ENCODE peak calls at places on chromosomes 16 and 17, in six cellular contexts. S is GM23338, O is suprapubic skin, H is endothelial cell of umbilical vein, B is HCT116, D is Panc1. G is an unnamed sample.

GRCh38 chr17:4854181-4854681 is 21.1 kb downstream of the MINK1 start:
- DNase-seq in O (no peak), D (no peak), H (peak; percentile 38), B (no peak), S (no peak), G (no peak)

GRCh38 chr17:260031-260791 is 78.8 kb upstream of the DOC2B start:
- DNase-seq in S (peak; percentile 40), B (no peak), O (peak; percentile 49), D (no peak), H (no peak), G (no peak)

GRCh38 chr16:83928341-83929055 is 24.5 kb upstream of the OSGIN1 start:
- DNase-seq in H (no peak), D (no peak), O (no peak), S (no peak), B (no peak), G (no peak)

GRCh38 chr17:64638552-64639198 is 23.4 kb downstream of the SMURF2 start:
- DNase-seq in O (no peak), H (no peak), B (no peak), D (no peak), S (no peak), G (no peak)

GRCh38 chr16:57940382-57940966 is 30.5 kb downstream of the CNGB1 start:
- DNase-seq in S (no peak), O (no peak), B (no peak), H (no peak), D (no peak), G (no peak)

GRCh38 chr16:79598341-79599181 is 2.0 kb downstream of the MAF start:
- DNase-seq in O (peak; percentile 76), H (no peak), S (peak; percentile 71), B (no peak), D (no peak), G (peak; percentile 68)

GRCh38 chr16:22670551-22670970 is 143.4 kb upstream of the HS3ST2 start:
- DNase-seq in B (peak; percentile 65), D (no peak), S (peak; percentile 95), H (no peak), O (no peak), G (no peak)

GRCh38 chr17:74922694-74923537 is at the start of gene USH1G:
- DNase-seq in D (no peak), B (no peak), O (no peak), S (peak; percentile 36), H (no peak), G (no peak)

DNA sequence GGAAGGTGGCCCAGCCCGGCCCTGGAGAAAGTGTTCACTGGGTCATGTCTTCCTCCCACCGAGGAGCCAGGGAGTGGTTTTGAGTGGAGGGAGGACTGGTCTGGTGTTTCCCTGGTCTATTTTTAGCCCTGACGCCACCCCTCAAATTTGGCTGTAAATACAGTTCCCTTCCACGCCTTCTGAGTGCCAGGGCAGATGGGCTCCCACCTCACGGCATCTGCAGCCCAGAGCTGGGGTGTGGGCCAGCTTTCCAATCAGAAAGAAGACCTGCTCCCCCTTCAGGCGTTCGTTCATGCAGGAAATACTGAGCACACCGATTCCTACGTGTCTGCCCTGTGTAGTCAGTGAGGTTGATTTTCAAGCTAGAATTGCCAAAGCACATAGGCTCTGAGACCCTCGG is 53.7 kb downstream of the SNX20 start:
- DNase-seq in O (no peak), S (peak; percentile 74), B (no peak), D (no peak), H (no peak), G (no peak)
- TF ChIP-seq POLR2AphosphoS5 in O (no peak), S (no peak), B (no peak), D (no peak), H (no peak), G (no peak)

GRCh38 chr17:76272541-76273434 is 7.6 kb downstream of the UBALD2 start:
- DNase-seq in S (no peak), D (no peak), O (no peak), B (no peak), H (no peak), G (no peak)
- H3K4me1 ChIP-seq in S (peaks cover 25% of the 10 kb centered on the region), D (peaks cover 36% of the 10 kb centered on the region), O (peaks cover 72% of the 10 kb centered on the region), B (peaks cover 15% of the 10 kb centered on the region), H (peaks cover 5% of the 10 kb centered on the region), G (peaks cover 41% of the 10 kb centered on the region)

GRCh38 chr16:73047221-73047535 is 750 bp downstream of the ZFHX3 start:
- DNase-seq in S (no peak), H (no peak), O (no peak), B (no peak), D (no peak), G (no peak)

GRCh38 chr16:73046484-73047214 is 1.3 kb downstream of the ZFHX3 start:
- DNase-seq in H (no peak), S (no peak), O (no peak), D (no peak), B (no peak), G (no peak)

GRCh38 chr16:73049051-73049910 is 1.4 kb upstream of the ZFHX3 start:
- DNase-seq in H (no peak), S (no peak), D (no peak), O (no peak), B (no peak), G (no peak)

GRCh38 chr16:73047536-73048291 is at the start of gene ZFHX3:
- DNase-seq in O (peak; percentile 86), H (peak; percentile 53), D (no peak), S (peak; percentile 87), B (no peak), G (peak; percentile 49)

GRCh38 chr16:73048292-73049050 is 543 bp upstream of the ZFHX3 start:
- DNase-seq in B (no peak), S (peak; percentile 72), H (peak; percentile 30), O (peak; percentile 84), D (no peak), G (no peak)
- TF ChIP-seq POLR2AphosphoS5 in B (no peak), S (no peak), H (no peak), O (peak; percentile 13), D (no peak), G (no peak)

GRCh38 chr17:38596651-38597050 is 9.1 kb downstream of the SRCIN1 start:
- DNase-seq in B (no peak), O (no peak), H (no peak), S (no peak), D (no peak), G (no peak)
- H3K4me1 ChIP-seq in B (peaks cover 23% of the 10 kb centered on the region), O (peaks cover 7% of the 10 kb centered on the region), H (no peaks in the 10 kb centered on the region), S (peaks cover 52% of the 10 kb centered on the region), D (peaks cover 13% of the 10 kb centered on the region), G (peaks cover 3% of the 10 kb centered on the region)

GRCh38 chr17:66300956-66301355 is 1.5 kb upstream of the PRKCA start:
- DNase-seq in B (no peak), D (no peak), S (no peak), H (no peak), O (no peak), G (no peak)

GRCh38 chr17:66301864-66302741 is at the start of gene PRKCA:
- DNase-seq in S (peak; percentile 82), O (peak; percentile 75), D (no peak), B (peak; percentile 29), H (peak; percentile 52), G (no peak)

GRCh38 chr17:66301418-66301863 is 972 bp upstream of the PRKCA start:
- DNase-seq in B (no peak), S (peak; percentile 21), O (no peak), D (no peak), H (peak; percentile 10), G (no peak)

GRCh38 chr17:66304304-66305174 is 2.1 kb downstream of the PRKCA start:
- DNase-seq in H (peak; percentile 16), S (peak; percentile 80), O (no peak), B (no peak), D (no peak), G (no peak)

DNA sequence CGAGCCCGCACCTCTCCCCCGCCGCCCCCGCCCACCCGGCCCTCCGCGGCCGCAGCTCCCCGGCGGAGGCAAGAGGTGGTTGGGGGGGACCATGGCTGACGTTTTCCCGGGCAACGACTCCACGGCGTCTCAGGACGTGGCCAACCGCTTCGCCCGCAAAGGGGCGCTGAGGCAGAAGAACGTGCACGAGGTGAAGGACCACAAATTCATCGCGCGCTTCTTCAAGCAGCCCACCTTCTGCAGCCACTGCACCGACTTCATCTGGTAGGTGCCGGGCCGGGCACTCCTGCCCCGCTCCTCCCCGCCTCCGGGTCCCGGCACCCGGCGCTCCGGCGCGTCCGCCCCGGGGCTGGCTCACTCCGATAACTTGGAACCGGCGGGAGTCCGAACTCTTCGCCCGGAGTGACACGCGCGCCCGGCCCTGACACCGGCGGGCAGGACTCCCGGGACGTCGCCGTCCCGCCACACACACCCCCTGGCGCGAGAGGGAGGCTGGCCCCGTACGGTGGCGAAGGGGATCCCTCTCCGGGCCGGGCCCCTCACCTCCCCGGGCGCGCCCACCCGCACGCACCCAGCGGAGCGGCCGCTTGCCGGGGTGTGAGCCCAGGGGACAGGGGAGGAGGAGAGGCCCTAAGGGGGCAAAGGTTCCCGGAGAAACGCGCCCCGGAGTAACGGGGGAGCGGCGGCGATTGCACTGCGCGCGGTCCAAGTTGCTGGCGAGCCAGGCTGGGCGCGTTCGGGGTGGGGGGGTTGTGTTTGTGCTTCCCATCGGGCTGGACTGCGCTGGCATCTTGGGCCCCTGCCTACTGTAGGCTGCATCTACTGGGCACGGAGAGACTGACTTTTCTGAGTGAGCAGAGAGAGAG is 581 bp downstream of the PRKCA start:
- DNase-seq in S (peak; percentile 76), O (peak; percentile 68), D (no peak), H (peak; percentile 64), B (no peak), G (peak; percentile 57)
- TF ChIP-seq POLR2AphosphoS5 in S (no peak), O (no peak), D (no peak), H (no peak), B (no peak), G (no peak)

GRCh38 chr16:89481556-89481955 is 8.8 kb downstream of the ANKRD11 start:
- DNase-seq in H (no peak), S (no peak), O (no peak), B (no peak), D (no peak), G (no peak)
- H3K4me1 ChIP-seq in H (no peaks in the 10 kb centered on the region), S (peaks cover 78% of the 10 kb centered on the region), O (peaks cover 79% of the 10 kb centered on the region), B (peaks cover 57% of the 10 kb centered on the region), D (peaks cover 58% of the 10 kb centered on the region), G (no peaks in the 10 kb centered on the region)